ENCODE peak calls at places on chromosomes 3 and 15, in nine cellular contexts. One of them, this sample, is unnamed.

GRCh38 chr15:48515497-48515896 is 130.0 kb downstream of the FBN1 start:
- DNase-seq in AG09319: no peak
- DNase-seq in activated B cell treated with CpG ODN at 0.5 μM for 24 hours: no peak
- DNase-seq in transverse colon: no peak
- DNase-seq in lower leg skin: no peak
- DNase-seq in left ventricle myocardium inferior: no peak
- DNase-seq in endothelial cell: no peak
- DNase-seq in prostate gland: no peak
- DNase-seq in HL-60: no peak
- DNase-seq in this sample: no peak

GRCh38 chr3:171944109-171945016 is 95.0 kb upstream of the FNDC3B start:
- DNase-seq in AG09319: no peak
- DNase-seq in activated B cell treated with CpG ODN at 0.5 μM for 24 hours: no peak
- DNase-seq in transverse colon: no peak
- DNase-seq in lower leg skin: no peak
- DNase-seq in left ventricle myocardium inferior: no peak
- DNase-seq in endothelial cell: no peak
- DNase-seq in prostate gland: no peak
- DNase-seq in HL-60: no peak
- DNase-seq in this sample: no peak

GRCh38 chr3:175728566-175728965 is 869.4 kb downstream of the NAALADL2 start:
- DNase-seq in AG09319: no peak
- DNase-seq in activated B cell treated with CpG ODN at 0.5 μM for 24 hours: no peak
- DNase-seq in transverse colon: no peak
- DNase-seq in lower leg skin: no peak
- DNase-seq in left ventricle myocardium inferior: no peak
- DNase-seq in endothelial cell: no peak
- DNase-seq in prostate gland: no peak
- DNase-seq in HL-60: no peak
- DNase-seq in this sample: no peak

GRCh38 chr15:49286649-49287394 is 116.8 kb downstream of the GALK2 start:
- DNase-seq in AG09319: no peak
- DNase-seq in activated B cell treated with CpG ODN at 0.5 μM for 24 hours: no peak
- DNase-seq in transverse colon: no peak
- DNase-seq in lower leg skin: no peak
- DNase-seq in left ventricle myocardium inferior: no peak
- DNase-seq in endothelial cell: no peak
- DNase-seq in prostate gland: no peak
- DNase-seq in HL-60: no peak
- DNase-seq in this sample: no peak

GRCh38 chr15:75453703-75454470 is 2.4 kb upstream of the SIN3A start:
- DNase-seq in AG09319: peak; percentile 100
- DNase-seq in activated B cell treated with CpG ODN at 0.5 μM for 24 hours: peak; percentile 93
- DNase-seq in transverse colon: peak; percentile 98
- DNase-seq in lower leg skin: peak; percentile 99
- DNase-seq in left ventricle myocardium inferior: peak; percentile 98
- DNase-seq in endothelial cell: peak; percentile 95
- DNase-seq in prostate gland: peak; percentile 99
- DNase-seq in HL-60: peak; percentile 99
- DNase-seq in this sample: peak; percentile 87

GRCh38 chr3:70360985-70361384 is 48.5 kb upstream of the MDFIC2 start:
- DNase-seq in AG09319: no peak
- DNase-seq in activated B cell treated with CpG ODN at 0.5 μM for 24 hours: no peak
- DNase-seq in transverse colon: no peak
- DNase-seq in lower leg skin: no peak
- DNase-seq in left ventricle myocardium inferior: no peak
- DNase-seq in endothelial cell: no peak
- DNase-seq in prostate gland: no peak
- DNase-seq in HL-60: no peak
- DNase-seq in this sample: no peak

GRCh38 chr3:122513386-122514122 is 1.2 kb downstream of the KPNA1 start:
- DNase-seq in AG09319: no peak
- DNase-seq in activated B cell treated with CpG ODN at 0.5 μM for 24 hours: no peak
- DNase-seq in transverse colon: no peak
- DNase-seq in lower leg skin: no peak
- DNase-seq in left ventricle myocardium inferior: no peak
- DNase-seq in endothelial cell: no peak
- DNase-seq in prostate gland: no peak
- DNase-seq in HL-60: no peak
- DNase-seq in this sample: no peak

GRCh38 chr3:53003320-53003719 is 42.6 kb downstream of the SFMBT1 start:
- DNase-seq in AG09319: no peak
- DNase-seq in activated B cell treated with CpG ODN at 0.5 μM for 24 hours: no peak
- DNase-seq in transverse colon: no peak
- DNase-seq in lower leg skin: no peak
- DNase-seq in left ventricle myocardium inferior: no peak
- DNase-seq in endothelial cell: no peak
- DNase-seq in prostate gland: no peak
- DNase-seq in HL-60: no peak
- DNase-seq in this sample: no peak

GRCh38 chr15:76286231-76286879 is 24.9 kb downstream of the ETFA start:
- DNase-seq in AG09319: no peak
- DNase-seq in activated B cell treated with CpG ODN at 0.5 μM for 24 hours: no peak
- DNase-seq in transverse colon: no peak
- DNase-seq in lower leg skin: no peak
- DNase-seq in left ventricle myocardium inferior: no peak
- DNase-seq in endothelial cell: no peak
- DNase-seq in prostate gland: no peak
- DNase-seq in HL-60: no peak
- DNase-seq in this sample: no peak

GRCh38 chr15:52383100-52383588 is 87.5 kb upstream of the MYO5C start:
- DNase-seq in AG09319: no peak
- DNase-seq in activated B cell treated with CpG ODN at 0.5 μM for 24 hours: no peak
- DNase-seq in transverse colon: no peak
- DNase-seq in lower leg skin: no peak
- DNase-seq in left ventricle myocardium inferior: no peak
- DNase-seq in endothelial cell: no peak
- DNase-seq in prostate gland: no peak
- DNase-seq in HL-60: no peak
- DNase-seq in this sample: no peak

GRCh38 chr15:60021589-60022378 is 17.7 kb downstream of the FOXB1 start:
- DNase-seq in AG09319: no peak
- DNase-seq in activated B cell treated with CpG ODN at 0.5 μM for 24 hours: no peak
- DNase-seq in transverse colon: no peak
- DNase-seq in lower leg skin: no peak
- DNase-seq in left ventricle myocardium inferior: no peak
- DNase-seq in endothelial cell: no peak
- DNase-seq in prostate gland: no peak
- DNase-seq in HL-60: no peak
- DNase-seq in this sample: no peak

GRCh38 chr3:73608805-73609641 is 15.7 kb downstream of the PDZRN3 start:
- DNase-seq in AG09319: no peak
- DNase-seq in activated B cell treated with CpG ODN at 0.5 μM for 24 hours: no peak
- DNase-seq in transverse colon: no peak
- DNase-seq in lower leg skin: no peak
- DNase-seq in left ventricle myocardium inferior: no peak
- DNase-seq in endothelial cell: no peak
- DNase-seq in prostate gland: no peak
- DNase-seq in HL-60: no peak
- DNase-seq in this sample: no peak

GRCh38 chr3:85846940-85847339 is 888.2 kb downstream of the CADM2 start:
- DNase-seq in AG09319: no peak
- DNase-seq in activated B cell treated with CpG ODN at 0.5 μM for 24 hours: no peak
- DNase-seq in transverse colon: no peak
- DNase-seq in lower leg skin: no peak
- DNase-seq in left ventricle myocardium inferior: no peak
- DNase-seq in endothelial cell: no peak
- DNase-seq in prostate gland: no peak
- DNase-seq in HL-60: no peak
- DNase-seq in this sample: no peak

GRCh38 chr3:119796368-119796767 is 14.5 kb downstream of the NR1I2 start:
- DNase-seq in AG09319: no peak
- DNase-seq in activated B cell treated with CpG ODN at 0.5 μM for 24 hours: no peak
- DNase-seq in transverse colon: no peak
- DNase-seq in lower leg skin: no peak
- DNase-seq in left ventricle myocardium inferior: no peak
- DNase-seq in endothelial cell: no peak
- DNase-seq in prostate gland: no peak
- DNase-seq in HL-60: no peak
- DNase-seq in this sample: no peak

GRCh38 chr15:51368751-51369450 is 27.4 kb downstream of the GLDN start:
- DNase-seq in AG09319: peak; percentile 63
- DNase-seq in activated B cell treated with CpG ODN at 0.5 μM for 24 hours: no peak
- DNase-seq in transverse colon: no peak
- DNase-seq in lower leg skin: no peak
- DNase-seq in left ventricle myocardium inferior: no peak
- DNase-seq in endothelial cell: no peak
- DNase-seq in prostate gland: no peak
- DNase-seq in HL-60: no peak
- DNase-seq in this sample: no peak

GRCh38 chr15:66815322-66815721 is 113.3 kb downstream of the SMAD6 start:
- DNase-seq in AG09319: peak; percentile 70
- DNase-seq in activated B cell treated with CpG ODN at 0.5 μM for 24 hours: no peak
- DNase-seq in transverse colon: no peak
- DNase-seq in lower leg skin: no peak
- DNase-seq in left ventricle myocardium inferior: no peak
- DNase-seq in endothelial cell: no peak
- DNase-seq in prostate gland: no peak
- DNase-seq in HL-60: no peak
- DNase-seq in this sample: no peak

DNA sequence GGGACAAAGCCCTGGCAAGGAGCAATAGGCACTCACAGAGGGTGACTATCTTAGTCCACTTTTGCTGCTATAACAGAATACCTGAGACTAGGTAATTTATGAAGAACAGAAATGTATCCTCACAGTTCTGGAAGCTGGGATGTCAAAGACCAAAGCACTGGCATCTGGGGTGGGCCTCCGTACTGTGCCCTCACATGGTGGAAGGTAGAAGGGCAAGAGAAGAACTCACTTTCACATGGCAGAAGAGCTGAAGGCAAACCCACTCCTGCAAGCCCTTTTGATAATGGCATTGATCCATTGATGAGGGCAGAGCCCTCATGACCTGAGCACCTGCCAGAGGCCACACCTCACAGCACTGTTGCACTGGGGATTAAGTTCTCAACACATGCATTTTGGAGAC is 173.4 kb upstream of the C2CD4B start:
- DNase-seq in AG09319: no peak
- DNase-seq in activated B cell treated with CpG ODN at 0.5 μM for 24 hours: no peak
- DNase-seq in transverse colon: no peak
- DNase-seq in lower leg skin: no peak
- DNase-seq in left ventricle myocardium inferior: no peak
- DNase-seq in endothelial cell: no peak
- DNase-seq in prostate gland: no peak
- DNase-seq in HL-60: no peak
- DNase-seq in this sample: no peak
- TF ChIP-seq CTCF in AG09319: no peak
- TF ChIP-seq CTCF in activated B cell treated with CpG ODN at 0.5 μM for 24 hours: no peak
- TF ChIP-seq CTCF in transverse colon: no peak
- TF ChIP-seq CTCF in lower leg skin: no peak
- TF ChIP-seq CTCF in left ventricle myocardium inferior: no peak
- TF ChIP-seq CTCF in endothelial cell: no peak
- TF ChIP-seq CTCF in prostate gland: no peak
- TF ChIP-seq CTCF in HL-60: no peak
- TF ChIP-seq CTCF in this sample: no peak

DNA sequence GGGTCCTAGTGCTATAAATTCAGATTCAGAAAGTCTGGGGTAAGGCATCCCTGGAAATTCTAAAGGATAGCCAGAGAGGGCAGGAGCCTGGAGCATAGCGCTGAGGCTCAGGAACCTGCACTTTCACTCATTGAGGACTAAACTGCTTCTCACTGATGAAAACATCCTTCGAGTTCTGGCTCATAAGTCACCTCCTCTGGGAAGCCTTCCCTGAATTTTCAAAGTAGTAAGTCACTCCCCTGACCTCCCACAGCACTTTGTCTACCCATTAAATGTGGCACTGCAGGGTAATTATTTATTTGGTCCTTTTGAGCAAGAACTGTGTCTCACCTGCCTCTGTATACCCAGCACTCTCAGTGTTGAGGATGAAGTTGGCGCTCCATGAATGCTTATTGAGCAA is 30.9 kb downstream of the HRH1 start:
- DNase-seq in AG09319: no peak
- DNase-seq in activated B cell treated with CpG ODN at 0.5 μM for 24 hours: no peak
- DNase-seq in transverse colon: no peak
- DNase-seq in lower leg skin: no peak
- DNase-seq in left ventricle myocardium inferior: no peak
- DNase-seq in endothelial cell: no peak
- DNase-seq in prostate gland: no peak
- DNase-seq in HL-60: no peak
- DNase-seq in this sample: no peak
- TF ChIP-seq CTCF in AG09319: no peak
- TF ChIP-seq CTCF in activated B cell treated with CpG ODN at 0.5 μM for 24 hours: no peak
- TF ChIP-seq CTCF in transverse colon: no peak
- TF ChIP-seq CTCF in lower leg skin: no peak
- TF ChIP-seq CTCF in left ventricle myocardium inferior: no peak
- TF ChIP-seq CTCF in endothelial cell: no peak
- TF ChIP-seq CTCF in prostate gland: no peak
- TF ChIP-seq CTCF in HL-60: no peak
- TF ChIP-seq CTCF in this sample: no peak

DNA sequence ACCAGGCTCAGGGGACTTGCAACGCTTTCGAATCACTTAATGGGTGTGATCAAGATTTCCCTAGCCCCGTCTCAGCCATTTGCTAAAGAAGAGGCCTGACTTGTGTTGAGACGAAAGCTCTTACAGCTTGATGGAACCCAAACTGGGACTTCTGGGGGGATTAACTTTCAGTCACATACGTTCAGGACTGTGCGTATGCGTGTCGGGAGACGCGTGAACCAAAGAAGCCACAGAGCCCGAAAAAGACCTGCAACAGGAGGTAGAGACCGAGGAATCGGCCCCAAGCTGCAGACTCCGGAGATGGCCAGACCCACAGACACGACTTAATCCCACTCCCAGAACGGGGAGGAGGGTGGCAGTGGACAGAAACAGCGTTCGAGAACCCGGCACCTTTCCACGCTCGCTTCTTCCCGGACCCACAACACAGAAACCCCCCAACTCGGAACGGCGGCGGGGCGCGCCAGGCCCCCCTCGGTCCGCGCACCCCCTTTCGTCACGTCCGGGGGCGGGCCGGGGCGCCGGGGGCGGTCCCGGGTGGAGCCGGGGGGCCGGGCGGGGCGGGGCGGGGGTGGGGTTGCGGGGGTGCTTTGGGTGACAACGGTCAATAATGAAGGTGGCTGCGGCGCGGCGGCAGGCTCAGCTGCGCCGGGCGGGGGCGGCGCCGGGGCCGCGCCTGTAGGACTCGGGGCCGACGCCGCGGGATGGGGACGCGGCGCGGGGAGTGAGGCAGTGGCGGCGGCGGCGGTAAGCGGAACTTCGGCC is at the start of gene ATP11B:
- DNase-seq in AG09319: no peak
- DNase-seq in activated B cell treated with CpG ODN at 0.5 μM for 24 hours: peak; percentile 84
- DNase-seq in transverse colon: peak; percentile 85
- DNase-seq in lower leg skin: peak; percentile 93
- DNase-seq in left ventricle myocardium inferior: peak; percentile 78
- DNase-seq in endothelial cell: peak; percentile 62
- DNase-seq in prostate gland: peak; percentile 79
- DNase-seq in HL-60: peak; percentile 81
- DNase-seq in this sample: peak; percentile 29
- TF ChIP-seq CTCF in AG09319: no peak
- TF ChIP-seq CTCF in activated B cell treated with CpG ODN at 0.5 μM for 24 hours: no peak
- TF ChIP-seq CTCF in transverse colon: no peak
- TF ChIP-seq CTCF in lower leg skin: no peak
- TF ChIP-seq CTCF in left ventricle myocardium inferior: no peak
- TF ChIP-seq CTCF in endothelial cell: no peak
- TF ChIP-seq CTCF in prostate gland: no peak
- TF ChIP-seq CTCF in HL-60: no peak
- TF ChIP-seq CTCF in this sample: no peak

DNA sequence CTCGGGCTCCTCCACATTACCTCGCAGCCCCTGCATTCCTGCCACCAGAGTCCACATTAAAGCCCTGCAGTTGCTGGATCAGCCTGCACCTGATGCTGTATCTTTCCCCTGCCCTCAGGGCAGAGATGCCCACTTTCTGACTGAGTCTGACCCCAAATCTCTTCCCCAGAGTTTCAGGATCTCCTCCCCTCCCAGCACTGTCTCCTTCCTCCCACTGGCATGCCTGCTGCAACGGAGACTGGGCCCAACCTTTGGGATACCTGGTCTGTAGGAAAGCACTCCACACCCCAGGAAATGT is 20.6 kb upstream of the GP9 start:
- DNase-seq in AG09319: no peak
- DNase-seq in activated B cell treated with CpG ODN at 0.5 μM for 24 hours: no peak
- DNase-seq in transverse colon: no peak
- DNase-seq in lower leg skin: no peak
- DNase-seq in left ventricle myocardium inferior: no peak
- DNase-seq in endothelial cell: no peak
- DNase-seq in prostate gland: no peak
- DNase-seq in HL-60: no peak
- DNase-seq in this sample: no peak
- TF ChIP-seq CTCF in AG09319: no peak
- TF ChIP-seq CTCF in activated B cell treated with CpG ODN at 0.5 μM for 24 hours: no peak
- TF ChIP-seq CTCF in transverse colon: no peak
- TF ChIP-seq CTCF in lower leg skin: no peak
- TF ChIP-seq CTCF in left ventricle myocardium inferior: no peak
- TF ChIP-seq CTCF in endothelial cell: no peak
- TF ChIP-seq CTCF in prostate gland: no peak
- TF ChIP-seq CTCF in HL-60: no peak
- TF ChIP-seq CTCF in this sample: no peak

This sample was measured in omental fat pad.